ENCODE peak calls at places on chromosomes 16 and 17, in nine cellular contexts. One of them, this sample, is unnamed.

GRCh38 chr16:16144416-16144815 is 78.9 kb downstream of the ABCC6 start:
- DNase-seq in neural crest cell: no peak
- DNase-seq in GM04504: no peak
- DNase-seq in HS-27A: no peak
- DNase-seq in AG10803: no peak
- DNase-seq in stimulated activated CD8-positive, alpha-beta memory T cell treated with anti-CD3 and anti-CD28 coated beads, Interleukin-4, amount 100 ng/mL, for 1 hour: no peak
- DNase-seq in upper lobe of left lung: no peak
- DNase-seq in AG04450: no peak
- DNase-seq in central memory CD4-positive, alpha-beta T cell: no peak
- DNase-seq in this sample: no peak

GRCh38 chr16:51392651-51393187 is 241.6 kb upstream of the SALL1 start:
- DNase-seq in AG10803: peak
- DNase-seq in upper lobe of left lung: no peak
- DNase-seq in stimulated activated CD8-positive, alpha-beta memory T cell treated with anti-CD3 and anti-CD28 coated beads, Interleukin-4, amount 100 ng/mL, for 1 hour: no peak
- DNase-seq in GM04504: peak
- DNase-seq in central memory CD4-positive, alpha-beta T cell: no peak
- DNase-seq in neural crest cell: peak
- DNase-seq in AG04450: peak
- DNase-seq in HS-27A: no peak
- DNase-seq in this sample: no peak

GRCh38 chr17:38912221-38912813 is 13.1 kb upstream of the LASP1NB start:
- DNase-seq in GM04504: peak
- DNase-seq in AG04450: no peak
- DNase-seq in upper lobe of left lung: peak
- DNase-seq in neural crest cell: no peak
- DNase-seq in stimulated activated CD8-positive, alpha-beta memory T cell treated with anti-CD3 and anti-CD28 coated beads, Interleukin-4, amount 100 ng/mL, for 1 hour: no peak
- DNase-seq in HS-27A: no peak
- DNase-seq in central memory CD4-positive, alpha-beta T cell: no peak
- DNase-seq in AG10803: peak
- DNase-seq in this sample: no peak

GRCh38 chr17:39647242-39647641 is 10.3 kb downstream of the STARD3 start:
- DNase-seq in central memory CD4-positive, alpha-beta T cell: no peak
- DNase-seq in HS-27A: no peak
- DNase-seq in upper lobe of left lung: no peak
- DNase-seq in neural crest cell: no peak
- DNase-seq in GM04504: no peak
- DNase-seq in AG10803: no peak
- DNase-seq in AG04450: no peak
- DNase-seq in stimulated activated CD8-positive, alpha-beta memory T cell treated with anti-CD3 and anti-CD28 coated beads, Interleukin-4, amount 100 ng/mL, for 1 hour: no peak
- DNase-seq in this sample: no peak

GRCh38 chr17:28948342-28948741 is 3.0 kb downstream of the PHF12 start:
- DNase-seq in AG10803: no peak
- DNase-seq in upper lobe of left lung: no peak
- DNase-seq in GM04504: no peak
- DNase-seq in central memory CD4-positive, alpha-beta T cell: no peak
- DNase-seq in stimulated activated CD8-positive, alpha-beta memory T cell treated with anti-CD3 and anti-CD28 coated beads, Interleukin-4, amount 100 ng/mL, for 1 hour: no peak
- DNase-seq in HS-27A: no peak
- DNase-seq in neural crest cell: no peak
- DNase-seq in AG04450: no peak
- DNase-seq in this sample: no peak

GRCh38 chr17:54899721-54900456 is 763 bp upstream of the TOM1L1 start:
- DNase-seq in upper lobe of left lung: no peak
- DNase-seq in stimulated activated CD8-positive, alpha-beta memory T cell treated with anti-CD3 and anti-CD28 coated beads, Interleukin-4, amount 100 ng/mL, for 1 hour: no peak
- DNase-seq in GM04504: no peak
- DNase-seq in AG10803: no peak
- DNase-seq in AG04450: no peak
- DNase-seq in HS-27A: no peak
- DNase-seq in neural crest cell: peak
- DNase-seq in central memory CD4-positive, alpha-beta T cell: no peak
- DNase-seq in this sample: no peak

GRCh38 chr16:83826146-83826913 is 18.6 kb downstream of the HSBP1 start:
- DNase-seq in AG04450: peak
- DNase-seq in stimulated activated CD8-positive, alpha-beta memory T cell treated with anti-CD3 and anti-CD28 coated beads, Interleukin-4, amount 100 ng/mL, for 1 hour: peak
- DNase-seq in upper lobe of left lung: peak
- DNase-seq in AG10803: peak
- DNase-seq in HS-27A: no peak
- DNase-seq in neural crest cell: peak
- DNase-seq in GM04504: peak
- DNase-seq in central memory CD4-positive, alpha-beta T cell: peak
- DNase-seq in this sample: no peak

GRCh38 chr17:13474073-13474800 is 127.5 kb downstream of the HS3ST3A1 start:
- DNase-seq in AG10803: peak
- DNase-seq in upper lobe of left lung: no peak
- DNase-seq in stimulated activated CD8-positive, alpha-beta memory T cell treated with anti-CD3 and anti-CD28 coated beads, Interleukin-4, amount 100 ng/mL, for 1 hour: no peak
- DNase-seq in neural crest cell: no peak
- DNase-seq in HS-27A: no peak
- DNase-seq in AG04450: no peak
- DNase-seq in GM04504: no peak
- DNase-seq in central memory CD4-positive, alpha-beta T cell: no peak
- DNase-seq in this sample: no peak

GRCh38 chr17:46088595-46088994 is 89.5 kb downstream of the STH start:
- DNase-seq in AG04450: no peak
- DNase-seq in neural crest cell: no peak
- DNase-seq in upper lobe of left lung: no peak
- DNase-seq in HS-27A: no peak
- DNase-seq in central memory CD4-positive, alpha-beta T cell: no peak
- DNase-seq in GM04504: no peak
- DNase-seq in AG10803: no peak
- DNase-seq in stimulated activated CD8-positive, alpha-beta memory T cell treated with anti-CD3 and anti-CD28 coated beads, Interleukin-4, amount 100 ng/mL, for 1 hour: no peak
- DNase-seq in this sample: no peak

GRCh38 chr17:19723967-19724366 is 7.6 kb upstream of the SLC47A2 start:
- DNase-seq in HS-27A: no peak
- DNase-seq in neural crest cell: no peak
- DNase-seq in central memory CD4-positive, alpha-beta T cell: no peak
- DNase-seq in AG10803: no peak
- DNase-seq in AG04450: no peak
- DNase-seq in stimulated activated CD8-positive, alpha-beta memory T cell treated with anti-CD3 and anti-CD28 coated beads, Interleukin-4, amount 100 ng/mL, for 1 hour: no peak
- DNase-seq in upper lobe of left lung: no peak
- DNase-seq in GM04504: no peak
- DNase-seq in this sample: no peak

GRCh38 chr16:31081428-31082351 is 7.1 kb downstream of the PRSS53 start:
- DNase-seq in HS-27A: no peak
- DNase-seq in stimulated activated CD8-positive, alpha-beta memory T cell treated with anti-CD3 and anti-CD28 coated beads, Interleukin-4, amount 100 ng/mL, for 1 hour: no peak
- DNase-seq in GM04504: no peak
- DNase-seq in upper lobe of left lung: no peak
- DNase-seq in AG10803: no peak
- DNase-seq in neural crest cell: no peak
- DNase-seq in central memory CD4-positive, alpha-beta T cell: no peak
- DNase-seq in AG04450: no peak
- DNase-seq in this sample: no peak

GRCh38 chr16:67917140-67917851 is 14.4 kb downstream of the CTRL start:
- DNase-seq in GM04504: no peak
- DNase-seq in AG04450: no peak
- DNase-seq in upper lobe of left lung: no peak
- DNase-seq in HS-27A: no peak
- DNase-seq in neural crest cell: no peak
- DNase-seq in central memory CD4-positive, alpha-beta T cell: no peak
- DNase-seq in stimulated activated CD8-positive, alpha-beta memory T cell treated with anti-CD3 and anti-CD28 coated beads, Interleukin-4, amount 100 ng/mL, for 1 hour: no peak
- DNase-seq in AG10803: peak
- DNase-seq in this sample: no peak

GRCh38 chr16:10577305-10578202 is 2.8 kb downstream of the EMP2 start:
- DNase-seq in upper lobe of left lung: no peak
- DNase-seq in AG10803: peak
- DNase-seq in stimulated activated CD8-positive, alpha-beta memory T cell treated with anti-CD3 and anti-CD28 coated beads, Interleukin-4, amount 100 ng/mL, for 1 hour: no peak
- DNase-seq in AG04450: no peak
- DNase-seq in neural crest cell: no peak
- DNase-seq in HS-27A: no peak
- DNase-seq in central memory CD4-positive, alpha-beta T cell: no peak
- DNase-seq in GM04504: no peak
- DNase-seq in this sample: no peak